ENCODE peak calls at places on chromosomes 13 and 19, in four cellular contexts. J is HepG2, V is A549, Z is IMR-90. S is an unnamed sample.

GRCh38 chr19:31533114-31533513 is 183.9 kb upstream of the TSHZ3 start:
- DNase-seq in J (no peak), V (no peak), Z (no peak), S (no peak)

GRCh38 chr13:110893571-110893970 is 21.3 kb downstream of the ANKRD10 start:
- DNase-seq in J (no peak), V (no peak), Z (no peak), S (no peak)

GRCh38 chr19:46609511-46610412 is 8.6 kb downstream of the CALM3 start:
- DNase-seq in J (no peak), V (no peak), Z (no peak), S (no peak)

GRCh38 chr13:22861958-22862466 is 318.8 kb upstream of the SGCG start:
- DNase-seq in J (no peak), V (no peak), Z (no peak), S (no peak)

GRCh38 chr13:21318891-21319532 is 140.1 kb downstream of the ZDHHC20 start:
- DNase-seq in J (no peak), V (no peak), Z (no peak), S (no peak)

GRCh38 chr13:79051472-79051871 is 354.6 kb downstream of the RBM26 start:
- DNase-seq in J (no peak), V (no peak), Z (no peak), S (no peak)

GRCh38 chr13:110719036-110719710 is 5.7 kb downstream of the ING1 start:
- DNase-seq in J (no peak), V (no peak), Z (no peak), S (no peak)

GRCh38 chr13:70523622-70524021 is 415.4 kb upstream of the KLHL1 start:
- DNase-seq in J (no peak), V (no peak), Z (no peak), S (no peak)

GRCh38 chr19:48999481-49000325 is 6.0 kb downstream of the RUVBL2 start:
- DNase-seq in J (no peak), V (peak), Z (peak), S (peak)

GRCh38 chr19:6718741-6719539 is 1.5 kb downstream of the C3 start:
- DNase-seq in J (peak), V (peak), Z (no peak), S (peak)

GRCh38 chr13:81012031-81012430 is 671.1 kb upstream of the SPRY2 start:
- DNase-seq in J (peak), V (no peak), Z (no peak), S (no peak)

GRCh38 chr19:47469419-47469700 is 2.3 kb downstream of the SLC8A2 start:
- DNase-seq in J (no peak), V (no peak), Z (no peak), S (no peak)

GRCh38 chr13:20431080-20431479 is 94.6 kb downstream of the CRYL1 start:
- DNase-seq in J (no peak), V (no peak), Z (no peak), S (no peak)

GRCh38 chr13:73722120-73722519 is 412.1 kb downstream of the KLF12 start:
- DNase-seq in J (peak), V (no peak), Z (peak), S (no peak)

GRCh38 chr13:52399708-52400107 is 6.3 kb downstream of the THSD1 start:
- DNase-seq in J (peak), V (no peak), Z (peak), S (no peak)

GRCh38 chr19:52535831-52536800 is 8.6 kb downstream of the ZNF808 start:
- DNase-seq in J (no peak), V (no peak), Z (peak), S (no peak)

GRCh38 chr19:32318884-32319520 is 26.4 kb upstream of the ZNF507 start:
- DNase-seq in J (no peak), V (peak), Z (no peak), S (peak)

GRCh38 chr19:33085570-33086128 is 4.7 kb downstream of the GPATCH1 start:
- DNase-seq in J (no peak), V (no peak), Z (no peak), S (no peak)

GRCh38 chr19:52722062-52723005 is 12.5 kb downstream of the ZNF611 start:
- DNase-seq in J (no peak), V (no peak), Z (peak), S (no peak)

GRCh38 chr13:19062801-19063200 is 118.8 kb downstream of the TUBA3C start:
- DNase-seq in J (no peak), V (no peak), Z (no peak), S (no peak)

DNA sequence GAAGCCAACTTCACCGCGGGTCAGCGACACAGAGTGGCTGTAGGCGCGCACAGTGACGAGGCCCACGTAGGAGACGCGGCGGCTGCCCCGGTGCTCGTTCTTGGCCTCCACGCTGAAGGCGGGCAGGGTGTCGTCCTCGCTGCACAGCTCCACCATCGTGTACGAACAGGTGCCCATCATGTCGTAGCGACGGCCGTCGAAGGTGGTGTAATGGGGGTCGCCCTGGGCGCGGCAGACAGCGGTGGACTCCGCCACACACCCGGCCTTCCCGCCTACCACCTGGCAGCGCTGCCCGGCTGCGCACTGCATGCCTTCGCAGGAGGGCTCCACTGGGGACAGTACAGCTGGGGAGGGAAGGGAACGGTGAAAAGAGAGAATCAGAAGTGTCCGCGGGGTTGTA is 10.0 kb downstream of the FCGBP start:
- DNase-seq in J (no peak), V (no peak), Z (no peak), S (no peak)
- TF ChIP-seq CEBPB in J (no peak), V (no peak), Z (no peak), S (no peak)

DNA sequence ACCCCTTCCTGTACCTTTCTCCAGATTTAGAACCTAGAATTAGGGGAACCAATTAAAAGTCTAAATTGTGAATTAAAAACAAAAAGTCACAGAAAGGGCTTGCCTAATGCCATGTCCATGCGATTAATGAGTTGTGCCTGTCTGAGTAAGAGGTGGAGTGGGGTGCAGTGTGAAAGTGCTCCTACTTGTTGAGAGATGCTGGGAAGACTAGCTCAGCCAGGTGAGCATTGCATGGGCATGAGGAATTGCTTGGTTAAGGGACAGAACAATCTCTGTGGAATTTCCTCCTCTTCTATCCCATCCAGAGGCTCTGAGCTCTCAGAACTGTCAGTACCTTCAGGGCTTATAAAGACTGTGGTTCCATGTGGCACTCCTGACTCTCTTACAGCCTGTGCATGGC is 159.0 kb upstream of the UBL3 start:
- DNase-seq in J (no peak), V (no peak), Z (no peak), S (no peak)
- TF ChIP-seq MAFK in J (no peak), V (no peak), Z (no peak), S (no peak)

DNA sequence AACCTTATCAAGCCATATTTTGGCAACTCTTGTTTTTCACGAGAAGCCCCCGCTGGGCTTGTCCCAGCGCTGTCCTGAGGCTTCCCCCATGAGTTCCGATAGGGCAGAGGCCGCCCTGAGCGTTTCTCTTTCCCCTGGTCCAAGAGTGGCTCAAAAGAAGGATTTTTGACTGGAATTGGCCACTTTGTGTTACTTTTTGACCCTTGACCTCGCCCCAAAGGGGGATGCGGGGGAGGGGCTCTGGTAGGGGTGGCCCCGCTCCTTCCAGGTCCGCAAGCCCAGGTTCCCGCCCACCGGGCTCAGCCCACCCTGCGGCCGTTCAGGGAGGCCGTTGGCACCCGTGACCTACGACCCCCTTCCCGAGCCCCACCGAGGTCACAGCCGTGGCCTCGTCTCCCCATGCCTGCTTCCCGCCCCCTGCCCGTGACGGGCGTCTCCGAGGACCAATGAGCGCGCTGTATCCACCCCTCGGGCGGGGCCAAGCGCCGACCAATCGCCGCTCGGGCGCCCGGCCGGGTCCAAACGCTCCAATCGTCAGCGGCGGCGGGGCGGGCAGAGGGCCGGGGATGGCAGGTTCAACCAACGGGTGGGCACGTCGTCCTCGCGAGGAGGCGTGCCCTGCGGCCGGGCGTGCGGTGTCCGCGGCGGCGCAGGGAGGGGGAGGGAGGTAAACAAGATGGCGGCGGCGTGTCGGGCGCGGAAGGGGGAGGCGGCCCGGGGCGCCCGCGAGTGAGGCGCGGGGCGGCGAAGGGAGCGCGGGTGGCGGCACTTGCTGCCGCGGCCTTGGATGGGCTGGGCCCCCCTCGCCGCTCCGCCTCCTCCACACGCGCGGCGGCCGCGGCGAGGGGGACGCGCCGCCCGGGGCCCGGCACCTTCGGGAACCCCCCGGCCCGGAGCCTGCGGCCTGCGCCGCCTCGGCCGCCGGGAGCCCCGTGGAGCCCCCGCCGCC is at the start of gene STK11:
- DNase-seq in J (peak), V (peak), Z (peak), S (peak)
- TF ChIP-seq MAZ in J (peak), V (no peak), Z (peak), S (peak)

DNA sequence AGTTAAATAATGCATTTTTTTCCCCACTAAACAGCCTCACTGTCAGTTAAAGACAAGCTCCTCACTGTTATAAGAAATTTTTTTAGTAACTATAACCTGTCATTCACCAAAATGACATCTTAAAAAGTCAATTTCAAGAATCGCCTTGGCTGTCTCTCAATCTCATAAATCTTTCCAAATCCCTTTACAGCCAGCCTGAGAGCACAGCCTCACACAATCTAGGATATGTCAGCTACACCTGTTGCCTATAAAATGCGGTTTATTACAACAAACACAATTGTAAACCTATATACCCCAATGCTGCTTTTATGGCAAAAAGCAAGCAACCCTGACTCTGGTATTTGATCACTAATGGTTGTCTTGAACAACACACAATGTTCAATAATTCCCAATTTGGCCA is 29.5 kb upstream of the FNDC3A start:
- DNase-seq in J (no peak), V (no peak), Z (no peak), S (no peak)
- TF ChIP-seq CEBPB in J (no peak), V (no peak), Z (no peak), S (no peak)

GRCh38 chr13:40190656-40191100 is 475.8 kb downstream of the FOXO1 start:
- DNase-seq in J (peak), V (no peak), Z (peak), S (no peak)
- TF ChIP-seq MAFK in J (no peak), V (no peak), Z (no peak), S (no peak)

DNA sequence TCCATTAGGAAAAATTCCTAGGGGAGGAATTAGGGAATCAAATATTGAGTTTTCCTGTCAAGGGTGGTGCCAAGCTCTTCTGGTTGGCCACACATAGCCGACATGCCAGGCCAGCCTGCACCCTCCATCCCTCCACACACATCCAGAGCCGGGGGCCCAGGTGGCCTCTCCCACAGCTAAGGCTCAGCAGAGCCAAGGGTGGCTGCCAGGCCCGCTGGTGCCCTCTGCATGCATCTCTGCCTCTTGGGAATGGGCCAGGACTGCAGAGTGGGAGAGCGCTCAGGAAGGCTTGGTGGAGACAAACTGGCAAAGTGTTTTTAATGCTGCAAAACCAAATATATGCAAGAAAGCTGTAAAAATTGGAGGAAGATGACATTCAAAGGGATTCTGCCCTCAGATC is 42.7 kb upstream of the GAS6 start:
- DNase-seq in J (no peak), V (no peak), Z (no peak), S (no peak)
- TF ChIP-seq MAZ in J (no peak), V (no peak), Z (no peak), S (no peak)

GRCh38 chr19:18000480-18000980 is 7.4 kb upstream of the ARRDC2 start:
- DNase-seq in J (no peak), V (no peak), Z (no peak), S (no peak)

GRCh38 chr19:18001837-18002345 is 6.1 kb upstream of the ARRDC2 start:
- DNase-seq in J (no peak), V (no peak), Z (no peak), S (no peak)

GRCh38 chr19:17999685-18000479 is 8.1 kb upstream of the ARRDC2 start:
- DNase-seq in J (no peak), V (no peak), Z (no peak), S (peak)

GRCh38 chr19:18002347-18002850 is 5.6 kb upstream of the ARRDC2 start:
- DNase-seq in J (no peak), V (no peak), Z (no peak), S (no peak)

GRCh38 chr19:18000981-18001836 is 6.8 kb upstream of the ARRDC2 start:
- DNase-seq in J (peak), V (peak), Z (peak), S (peak)
- TF ChIP-seq CEBPB in J (no peak), V (no peak), Z (no peak), S (no peak)

GRCh38 chr19:14496029-14496848 is at the start of gene GIPC1:
- DNase-seq in J (peak), V (peak), Z (peak), S (peak)
- TF ChIP-seq MAFK in J (no peak), V (no peak), Z (no peak), S (no peak)

DNA sequence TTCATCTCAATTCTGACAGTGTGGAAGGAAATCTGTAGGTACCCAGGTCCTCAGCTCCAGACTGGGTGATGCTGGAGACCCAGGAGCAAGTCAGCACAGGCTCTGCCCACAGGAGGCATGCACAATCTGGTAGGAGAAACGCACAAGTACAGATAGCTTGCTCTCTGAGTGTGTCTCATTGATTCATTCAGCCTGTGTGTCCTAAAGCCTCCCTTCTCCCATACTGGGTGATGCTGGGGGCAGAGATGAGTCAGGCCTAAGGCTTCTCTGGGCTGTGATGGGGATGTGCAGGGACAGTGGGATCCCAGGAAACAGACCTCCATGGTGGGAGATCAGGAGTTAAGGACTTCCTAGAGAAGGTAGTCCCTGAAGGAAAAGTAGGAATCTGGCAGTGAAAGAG is 6.8 kb downstream of the ZNF526 start:
- DNase-seq in J (no peak), V (no peak), Z (peak), S (no peak)
- TF ChIP-seq MAZ in J (no peak), V (no peak), Z (no peak), S (no peak)

GRCh38 chr19:21269813-21270212 is 59.4 kb downstream of the ZNF708 start:
- DNase-seq in J (no peak), V (no peak), Z (no peak), S (no peak)
- TF ChIP-seq CEBPB in J (no peak), V (no peak), Z (no peak), S (no peak)